ENCODE peak calls at places on chromosomes 7 and 10, in ten cellular contexts. S is CD8-positive, alpha-beta T cell; W is occipital lobe; F is heart left ventricle; Q is A549; V is activated CD8-positive, alpha-beta T cell treated with anti-CD3 and anti-CD28 coated beads, Interleukin-2, amount 10 ng/mL, durations not matched to agents 7 days and 5 days; K is lung microvascular endothelial cell; R is OCI-M1; Y is left cardiac atrium; L is MCF 10A. G is an unnamed sample.

GRCh38 chr10:116737582-116738358 is 4.6 kb downstream of the HSPA12A start:
- DNase-seq in L (no peak), F (no peak), V (no peak), Q (no peak), R (no peak), K (no peak), Y (no peak), S (no peak), W (no peak), G (no peak)

GRCh38 chr10:72340510-72340895 is 14.2 kb downstream of the DNAJB12 start:
- DNase-seq in V (peak), W (no peak), R (peak), K (peak), Q (peak), F (peak), S (peak), Y (peak), L (peak), G (no peak)

GRCh38 chr7:18119985-18120384 is 92.3 kb upstream of the PRPS1L1 start:
- DNase-seq in W (no peak), V (no peak), S (no peak), K (peak), Q (peak), Y (no peak), F (no peak), R (no peak), L (peak), G (no peak)

GRCh38 chr7:949021-949934 is 5.2 kb downstream of the ADAP1 start:
- DNase-seq in Q (no peak), F (no peak), S (no peak), L (peak), K (no peak), W (no peak), R (no peak), Y (peak), V (no peak), G (peak)

GRCh38 chr10:103666109-103666508 is 172.6 kb downstream of the NEURL1 start:
- DNase-seq in F (no peak), W (peak), V (no peak), Y (peak), L (peak), Q (peak), S (no peak), R (peak), K (peak), G (no peak)

GRCh38 chr7:94655884-94656657 is at the start of gene SGCE:
- DNase-seq in L (peak), S (peak), K (peak), R (peak), Y (peak), Q (peak), W (peak), F (peak), V (peak), G (peak)

GRCh38 chr10:60434418-60435046 is 44.9 kb upstream of the ANK3 start:
- DNase-seq in F (peak), K (peak), R (peak), L (peak), S (no peak), Y (no peak), W (peak), Q (peak), V (no peak), G (peak)

GRCh38 chr10:102753724-102754123 is 10.0 kb downstream of the WBP1L start:
- DNase-seq in S (no peak), R (no peak), Q (no peak), Y (no peak), F (no peak), V (no peak), K (no peak), W (no peak), L (no peak), G (no peak)

GRCh38 chr7:41568135-41568534 is 134.8 kb downstream of the INHBA start:
- DNase-seq in Q (no peak), K (no peak), L (no peak), Y (no peak), W (no peak), R (no peak), F (no peak), V (no peak), S (no peak), G (no peak)

GRCh38 chr10:106540606-106541005 is 623.9 kb downstream of the SORCS1 start:
- DNase-seq in F (no peak), S (no peak), K (no peak), V (no peak), L (peak), R (no peak), Y (no peak), W (no peak), Q (peak), G (no peak)

GRCh38 chr10:122165914-122166313 is 105.2 kb upstream of the BTBD16 start:
- DNase-seq in L (no peak), S (no peak), K (no peak), R (no peak), V (no peak), Y (no peak), W (no peak), F (no peak), Q (no peak), G (no peak)

GRCh38 chr10:104441601-104442000 is 88.0 kb downstream of the CFAP58 start:
- DNase-seq in Q (peak), S (no peak), L (peak), K (no peak), Y (no peak), R (peak), F (no peak), W (no peak), V (no peak), G (no peak)

GRCh38 chr7:25731035-25731880 is 420.7 kb upstream of the NFE2L3 start:
- DNase-seq in R (no peak), Y (no peak), K (no peak), F (no peak), L (no peak), V (no peak), W (no peak), S (no peak), Q (no peak), G (no peak)

GRCh38 chr7:127845497-127846214 is 185.6 kb downstream of the LRRC4 start:
- DNase-seq in L (no peak), K (no peak), W (no peak), R (no peak), S (no peak), Q (no peak), V (no peak), Y (no peak), F (no peak), G (no peak)

GRCh38 chr7:34013421-34013820 is 108.1 kb downstream of the BMPER start:
- DNase-seq in Q (no peak), R (no peak), Y (no peak), V (no peak), F (no peak), W (no peak), S (no peak), L (no peak), K (no peak), G (no peak)

GRCh38 chr7:55467047-55467593 is 102.0 kb downstream of the LANCL2 start:
- DNase-seq in K (no peak), S (no peak), Q (no peak), F (no peak), R (no peak), V (no peak), W (no peak), Y (no peak), L (no peak), G (no peak)

GRCh38 chr7:151122276-151122675 is 36.0 kb downstream of the AGAP3 start:
- DNase-seq in R (no peak), S (no peak), V (no peak), L (no peak), K (no peak), F (no peak), W (no peak), Y (no peak), Q (no peak), G (no peak)

GRCh38 chr10:101817542-101818118 is 614 bp downstream of the OGA start:
- DNase-seq in F (peak), S (peak), W (no peak), V (peak), Q (peak), Y (peak), L (peak), R (peak), K (no peak), G (peak)

GRCh38 chr7:2281556-2281955 is 32.7 kb downstream of the SNX8 start:
- DNase-seq in V (no peak), F (peak), S (no peak), L (no peak), Q (no peak), Y (no peak), W (no peak), K (peak), R (no peak), G (peak)

G was measured in mucosa of gallbladder.